ENCODE peak calls at places on chromosome 2, in nine cellular contexts. One of them, this sample, is unnamed.

GRCh38 chr2:28276076-28276618 is 116.5 kb upstream of the FOSL2 start:
- DNase-seq in ELR: peak
- DNase-seq in iris pigment epithelial cell: peak
- DNase-seq in SW480: peak
- DNase-seq in activated T-cell treated with anti-CD3 and anti-CD28 coated beads, Interleukin-2, amount 50 U/mL, for 48 hours: peak
- DNase-seq in HTR-8/SVneo: peak
- DNase-seq in mucosa of gallbladder: no peak
- DNase-seq in CD8-positive, alpha-beta memory T cell: no peak
- DNase-seq in ELF-1: peak
- DNase-seq in this sample: peak

GRCh38 chr2:216683846-216684245 is 11.5 kb downstream of the IGFBP5 start:
- DNase-seq in iris pigment epithelial cell: peak
- DNase-seq in ELR: peak
- DNase-seq in SW480: no peak
- DNase-seq in mucosa of gallbladder: peak
- DNase-seq in activated T-cell treated with anti-CD3 and anti-CD28 coated beads, Interleukin-2, amount 50 U/mL, for 48 hours: no peak
- DNase-seq in CD8-positive, alpha-beta memory T cell: no peak
- DNase-seq in HTR-8/SVneo: no peak
- DNase-seq in ELF-1: no peak
- DNase-seq in this sample: no peak

GRCh38 chr2:196587061-196587460 is 52.5 kb upstream of the CCDC150 start:
- DNase-seq in ELR: no peak
- DNase-seq in mucosa of gallbladder: no peak
- DNase-seq in iris pigment epithelial cell: no peak
- DNase-seq in ELF-1: no peak
- DNase-seq in activated T-cell treated with anti-CD3 and anti-CD28 coated beads, Interleukin-2, amount 50 U/mL, for 48 hours: no peak
- DNase-seq in HTR-8/SVneo: no peak
- DNase-seq in SW480: no peak
- DNase-seq in CD8-positive, alpha-beta memory T cell: no peak
- DNase-seq in this sample: no peak

GRCh38 chr2:189412330-189412953 is 28.8 kb upstream of the WDR75 start:
- DNase-seq in HTR-8/SVneo: peak
- DNase-seq in ELR: peak
- DNase-seq in CD8-positive, alpha-beta memory T cell: peak
- DNase-seq in ELF-1: no peak
- DNase-seq in SW480: peak
- DNase-seq in mucosa of gallbladder: peak
- DNase-seq in activated T-cell treated with anti-CD3 and anti-CD28 coated beads, Interleukin-2, amount 50 U/mL, for 48 hours: peak
- DNase-seq in iris pigment epithelial cell: peak
- DNase-seq in this sample: peak

GRCh38 chr2:41853427-41854191 is 194.2 kb upstream of the PKDCC start:
- DNase-seq in ELF-1: peak
- DNase-seq in mucosa of gallbladder: peak
- DNase-seq in HTR-8/SVneo: peak
- DNase-seq in ELR: peak
- DNase-seq in iris pigment epithelial cell: peak
- DNase-seq in activated T-cell treated with anti-CD3 and anti-CD28 coated beads, Interleukin-2, amount 50 U/mL, for 48 hours: no peak
- DNase-seq in CD8-positive, alpha-beta memory T cell: no peak
- DNase-seq in SW480: peak
- DNase-seq in this sample: peak

GRCh38 chr2:181077128-181077709 is 96.8 kb downstream of the UBE2E3 start:
- DNase-seq in SW480: peak
- DNase-seq in ELF-1: no peak
- DNase-seq in activated T-cell treated with anti-CD3 and anti-CD28 coated beads, Interleukin-2, amount 50 U/mL, for 48 hours: no peak
- DNase-seq in ELR: peak
- DNase-seq in HTR-8/SVneo: peak
- DNase-seq in mucosa of gallbladder: peak
- DNase-seq in CD8-positive, alpha-beta memory T cell: peak
- DNase-seq in iris pigment epithelial cell: peak
- DNase-seq in this sample: peak

GRCh38 chr2:185471441-185471840 is 267.2 kb upstream of the FSIP2 start:
- DNase-seq in HTR-8/SVneo: no peak
- DNase-seq in iris pigment epithelial cell: no peak
- DNase-seq in ELF-1: no peak
- DNase-seq in mucosa of gallbladder: no peak
- DNase-seq in activated T-cell treated with anti-CD3 and anti-CD28 coated beads, Interleukin-2, amount 50 U/mL, for 48 hours: no peak
- DNase-seq in SW480: no peak
- DNase-seq in ELR: no peak
- DNase-seq in CD8-positive, alpha-beta memory T cell: no peak
- DNase-seq in this sample: no peak

GRCh38 chr2:172090044-172090946 is 5.0 kb downstream of the DLX1 start:
- DNase-seq in HTR-8/SVneo: no peak
- DNase-seq in mucosa of gallbladder: no peak
- DNase-seq in ELF-1: peak
- DNase-seq in SW480: no peak
- DNase-seq in activated T-cell treated with anti-CD3 and anti-CD28 coated beads, Interleukin-2, amount 50 U/mL, for 48 hours: no peak
- DNase-seq in iris pigment epithelial cell: no peak
- DNase-seq in ELR: no peak
- DNase-seq in CD8-positive, alpha-beta memory T cell: no peak
- DNase-seq in this sample: no peak

GRCh38 chr2:54520687-54521086 is 64.6 kb downstream of the SPTBN1 start:
- DNase-seq in HTR-8/SVneo: peak
- DNase-seq in activated T-cell treated with anti-CD3 and anti-CD28 coated beads, Interleukin-2, amount 50 U/mL, for 48 hours: no peak
- DNase-seq in CD8-positive, alpha-beta memory T cell: no peak
- DNase-seq in mucosa of gallbladder: no peak
- DNase-seq in SW480: no peak
- DNase-seq in ELF-1: no peak
- DNase-seq in ELR: peak
- DNase-seq in iris pigment epithelial cell: peak
- DNase-seq in this sample: no peak

GRCh38 chr2:159939946-159940345 is 122.5 kb downstream of the PLA2R1 start:
- DNase-seq in SW480: peak
- DNase-seq in ELR: peak
- DNase-seq in mucosa of gallbladder: no peak
- DNase-seq in iris pigment epithelial cell: peak
- DNase-seq in HTR-8/SVneo: peak
- DNase-seq in activated T-cell treated with anti-CD3 and anti-CD28 coated beads, Interleukin-2, amount 50 U/mL, for 48 hours: no peak
- DNase-seq in ELF-1: no peak
- DNase-seq in CD8-positive, alpha-beta memory T cell: no peak
- DNase-seq in this sample: peak

GRCh38 chr2:80117401-80117800 is 187.2 kb downstream of the LRRTM1 start:
- DNase-seq in HTR-8/SVneo: no peak
- DNase-seq in ELF-1: no peak
- DNase-seq in CD8-positive, alpha-beta memory T cell: no peak
- DNase-seq in ELR: no peak
- DNase-seq in mucosa of gallbladder: no peak
- DNase-seq in iris pigment epithelial cell: no peak
- DNase-seq in SW480: no peak
- DNase-seq in activated T-cell treated with anti-CD3 and anti-CD28 coated beads, Interleukin-2, amount 50 U/mL, for 48 hours: no peak
- DNase-seq in this sample: no peak

GRCh38 chr2:231378028-231378722 is 17.3 kb upstream of the B3GNT7 start:
- DNase-seq in ELF-1: peak
- DNase-seq in HTR-8/SVneo: no peak
- DNase-seq in iris pigment epithelial cell: no peak
- DNase-seq in CD8-positive, alpha-beta memory T cell: no peak
- DNase-seq in SW480: peak
- DNase-seq in activated T-cell treated with anti-CD3 and anti-CD28 coated beads, Interleukin-2, amount 50 U/mL, for 48 hours: no peak
- DNase-seq in ELR: no peak
- DNase-seq in mucosa of gallbladder: peak
- DNase-seq in this sample: peak

GRCh38 chr2:147352294-147352693 is 492.5 kb upstream of the ACVR2A start:
- DNase-seq in CD8-positive, alpha-beta memory T cell: no peak
- DNase-seq in HTR-8/SVneo: no peak
- DNase-seq in iris pigment epithelial cell: no peak
- DNase-seq in ELR: no peak
- DNase-seq in SW480: peak
- DNase-seq in activated T-cell treated with anti-CD3 and anti-CD28 coated beads, Interleukin-2, amount 50 U/mL, for 48 hours: no peak
- DNase-seq in ELF-1: no peak
- DNase-seq in mucosa of gallbladder: no peak
- DNase-seq in this sample: no peak

GRCh38 chr2:11807156-11808015 is 61.0 kb downstream of the LPIN1 start:
- DNase-seq in activated T-cell treated with anti-CD3 and anti-CD28 coated beads, Interleukin-2, amount 50 U/mL, for 48 hours: no peak
- DNase-seq in SW480: no peak
- DNase-seq in ELR: no peak
- DNase-seq in HTR-8/SVneo: no peak
- DNase-seq in iris pigment epithelial cell: no peak
- DNase-seq in mucosa of gallbladder: no peak
- DNase-seq in ELF-1: peak
- DNase-seq in CD8-positive, alpha-beta memory T cell: no peak
- DNase-seq in this sample: no peak

GRCh38 chr2:127342101-127342500 is 45.7 kb downstream of the MAP3K2 start:
- DNase-seq in iris pigment epithelial cell: peak
- DNase-seq in SW480: no peak
- DNase-seq in activated T-cell treated with anti-CD3 and anti-CD28 coated beads, Interleukin-2, amount 50 U/mL, for 48 hours: no peak
- DNase-seq in HTR-8/SVneo: no peak
- DNase-seq in mucosa of gallbladder: no peak
- DNase-seq in ELR: no peak
- DNase-seq in ELF-1: no peak
- DNase-seq in CD8-positive, alpha-beta memory T cell: no peak
- DNase-seq in this sample: no peak

GRCh38 chr2:106062627-106063026 is 131.5 kb downstream of the UXS1 start:
- DNase-seq in activated T-cell treated with anti-CD3 and anti-CD28 coated beads, Interleukin-2, amount 50 U/mL, for 48 hours: no peak
- DNase-seq in iris pigment epithelial cell: no peak
- DNase-seq in CD8-positive, alpha-beta memory T cell: no peak
- DNase-seq in ELF-1: no peak
- DNase-seq in ELR: no peak
- DNase-seq in mucosa of gallbladder: no peak
- DNase-seq in SW480: no peak
- DNase-seq in HTR-8/SVneo: no peak
- DNase-seq in this sample: no peak

GRCh38 chr2:65630643-65631042 is 198.2 kb upstream of the SPRED2 start:
- DNase-seq in activated T-cell treated with anti-CD3 and anti-CD28 coated beads, Interleukin-2, amount 50 U/mL, for 48 hours: no peak
- DNase-seq in ELF-1: no peak
- DNase-seq in ELR: peak
- DNase-seq in iris pigment epithelial cell: peak
- DNase-seq in SW480: no peak
- DNase-seq in CD8-positive, alpha-beta memory T cell: no peak
- DNase-seq in mucosa of gallbladder: peak
- DNase-seq in HTR-8/SVneo: peak
- DNase-seq in this sample: no peak

GRCh38 chr2:101690547-101691182 is 6.8 kb upstream of the MAP4K4 start:
- DNase-seq in activated T-cell treated with anti-CD3 and anti-CD28 coated beads, Interleukin-2, amount 50 U/mL, for 48 hours: no peak
- DNase-seq in mucosa of gallbladder: peak
- DNase-seq in iris pigment epithelial cell: no peak
- DNase-seq in HTR-8/SVneo: no peak
- DNase-seq in ELR: no peak
- DNase-seq in ELF-1: no peak
- DNase-seq in CD8-positive, alpha-beta memory T cell: no peak
- DNase-seq in SW480: no peak
- DNase-seq in this sample: no peak

GRCh38 chr2:158969717-158970521 is 1.5 kb downstream of the TANC1 start:
- DNase-seq in iris pigment epithelial cell: peak
- DNase-seq in mucosa of gallbladder: peak
- DNase-seq in HTR-8/SVneo: peak
- DNase-seq in CD8-positive, alpha-beta memory T cell: no peak
- DNase-seq in ELF-1: peak
- DNase-seq in SW480: peak
- DNase-seq in activated T-cell treated with anti-CD3 and anti-CD28 coated beads, Interleukin-2, amount 50 U/mL, for 48 hours: peak
- DNase-seq in ELR: peak
- DNase-seq in this sample: peak

GRCh38 chr2:106107509-106108131 is 86.5 kb downstream of the UXS1 start:
- DNase-seq in activated T-cell treated with anti-CD3 and anti-CD28 coated beads, Interleukin-2, amount 50 U/mL, for 48 hours: peak
- DNase-seq in HTR-8/SVneo: no peak
- DNase-seq in iris pigment epithelial cell: peak
- DNase-seq in ELF-1: no peak
- DNase-seq in mucosa of gallbladder: no peak
- DNase-seq in SW480: no peak
- DNase-seq in CD8-positive, alpha-beta memory T cell: peak
- DNase-seq in ELR: peak
- DNase-seq in this sample: no peak

GRCh38 chr2:67215214-67215613 is 181.9 kb upstream of the ETAA1 start:
- DNase-seq in SW480: peak
- DNase-seq in mucosa of gallbladder: peak
- DNase-seq in CD8-positive, alpha-beta memory T cell: no peak
- DNase-seq in ELR: peak
- DNase-seq in ELF-1: peak
- DNase-seq in activated T-cell treated with anti-CD3 and anti-CD28 coated beads, Interleukin-2, amount 50 U/mL, for 48 hours: no peak
- DNase-seq in iris pigment epithelial cell: peak
- DNase-seq in HTR-8/SVneo: peak
- DNase-seq in this sample: peak

This sample was measured in Calu3.